ENCODE peak calls at places on chromosomes 11 and 22, in four cellular contexts. E, W, J and G are unnamed samples. For H3K36me3, the result is how much of the 10 kb centered on the place peaks cover.

GRCh38 chr11:35216962-35217667 is 78.1 kb downstream of the CD44 start:
- DNase-seq in W (no peak), E (no peak), J (no peak), G (no peak)

GRCh38 chr11:45665206-45665932 is at the start of gene CHST1:
- DNase-seq in W (no peak), E (peak), J (no peak), G (peak)

GRCh38 chr11:19398772-19399542 is 158.2 kb upstream of the E2F8 start:
- DNase-seq in E (peak), J (no peak), W (peak), G (peak)

GRCh38 chr11:64484308-64485061 is 106.5 kb upstream of the SLC22A12 start:
- DNase-seq in W (no peak), E (no peak), J (no peak), G (no peak)

GRCh38 chr11:64015510-64015909 is 20.2 kb upstream of the FLRT1 start:
- DNase-seq in E (no peak), J (no peak), W (no peak), G (no peak)

GRCh38 chr11:34416746-34417145 is 22.0 kb upstream of the CAT start:
- DNase-seq in J (no peak), E (no peak), W (no peak), G (no peak)

GRCh38 chr11:28798286-28798685 is 690.1 kb downstream of the METTL15 start:
- DNase-seq in E (no peak), J (no peak), W (no peak), G (no peak)

GRCh38 chr22:38462960-38463784 is 4.7 kb upstream of the KDELR3 start:
- DNase-seq in E (no peak), W (no peak), J (no peak), G (peak)

GRCh38 chr11:45580399-45580798 is 85.0 kb downstream of the CHST1 start:
- DNase-seq in E (no peak), J (no peak), W (peak), G (peak)

GRCh38 chr11:15863411-15863810 is 492.9 kb downstream of the SOX6 start:
- DNase-seq in E (no peak), J (no peak), W (no peak), G (no peak)

GRCh38 chr11:115425243-115425642 is 79.0 kb downstream of the CADM1 start:
- DNase-seq in E (no peak), W (no peak), J (no peak), G (no peak)

GRCh38 chr22:36010913-36011312 is 17.7 kb downstream of the RBFOX2 start:
- DNase-seq in J (no peak), E (no peak), W (peak), G (no peak)

GRCh38 chr22:49937758-49938564 is 19.5 kb downstream of the CRELD2 start:
- DNase-seq in W (no peak), E (no peak), J (no peak), G (no peak)

GRCh38 chr11:44191322-44192014 is 96.0 kb downstream of the EXT2 start:
- DNase-seq in E (no peak), J (no peak), W (no peak), G (no peak)
- TF ChIP-seq CTCF in E (no peak), J (no peak), W (no peak), G (no peak)

GRCh38 chr11:119376197-119376847 is 5.2 kb downstream of the USP2 start:
- DNase-seq in W (no peak), J (no peak), E (no peak), G (peak)

GRCh38 chr11:119377961-119378667 is 3.4 kb downstream of the USP2 start:
- DNase-seq in J (no peak), W (no peak), E (peak), G (no peak)

GRCh38 chr11:119375629-119376196 is 5.8 kb downstream of the USP2 start:
- DNase-seq in W (peak), E (peak), J (no peak), G (peak)

GRCh38 chr11:119378851-119379465 is 2.5 kb downstream of the USP2 start:
- DNase-seq in W (no peak), E (no peak), J (no peak), G (no peak)

GRCh38 chr11:119377112-119377901 is 4.2 kb downstream of the USP2 start:
- DNase-seq in J (no peak), W (no peak), E (peak), G (no peak)
- H3K27ac ChIP-seq in J (no peak), W (no peak), E (peak), G (no peak)

GRCh38 chr11:119011476-119011875 is 6.7 kb downstream of the RPS25 start:
- DNase-seq in W (no peak), E (no peak), J (no peak), G (no peak)
- H3K36me3 ChIP-seq in W (under half), E (under half), J (under half), G (under half)

DNA sequence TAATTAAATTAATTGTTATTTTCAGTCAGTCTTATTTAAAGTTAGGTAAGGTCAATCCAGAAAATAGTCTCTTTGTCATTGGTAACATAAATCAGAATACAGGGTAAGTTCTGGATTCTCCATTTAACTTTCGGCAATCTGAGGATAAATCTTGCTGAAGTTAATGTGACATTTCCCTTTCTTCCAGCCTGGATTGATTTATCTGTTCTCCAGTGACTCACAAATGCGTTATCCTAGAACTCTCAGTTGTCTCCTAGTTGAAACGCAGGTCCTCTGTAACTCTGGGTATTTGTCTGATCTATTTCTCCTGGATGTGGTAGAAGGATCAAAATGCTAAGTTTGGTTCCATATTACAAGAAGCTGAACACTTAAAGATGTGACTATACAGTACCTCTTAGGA is 21.0 kb downstream of the OR51E1 start:
- DNase-seq in E (no peak), J (no peak), W (no peak), G (no peak)
- TF ChIP-seq CTCF in E (no peak), J (no peak), W (no peak), G (no peak)

DNA sequence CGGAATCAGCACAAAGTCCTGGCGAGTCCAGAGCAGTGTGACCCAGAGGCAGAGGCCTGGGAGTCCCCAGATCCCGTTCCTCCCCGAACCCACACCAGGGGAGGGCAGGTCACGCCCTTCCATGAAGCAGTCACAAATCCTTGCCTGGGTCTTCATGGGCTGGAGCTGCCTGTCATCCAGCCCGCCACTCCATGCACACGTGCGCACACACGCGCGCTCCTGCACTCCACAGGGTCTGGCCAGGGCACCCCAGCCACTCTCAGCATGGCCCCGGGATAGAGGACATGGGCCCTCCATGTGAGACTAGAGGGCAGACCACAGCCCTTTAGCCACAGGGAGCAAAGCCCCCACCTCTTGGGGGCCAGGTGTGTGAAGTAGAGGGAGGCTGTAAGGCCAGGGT is 5.7 kb upstream of the TNFRSF13C start:
- DNase-seq in W (no peak), E (no peak), J (no peak), G (no peak)
- H3K27ac ChIP-seq in W (no peak), E (no peak), J (no peak), G (no peak)

GRCh38 chr22:31953251-31953650 is 8.9 kb downstream of the YWHAH start:
- DNase-seq in W (no peak), J (no peak), E (no peak), G (no peak)

GRCh38 chr22:31952094-31952401 is 7.7 kb downstream of the YWHAH start:
- DNase-seq in W (no peak), J (no peak), E (no peak), G (no peak)

GRCh38 chr22:31956360-31956759 is 12.0 kb downstream of the YWHAH start:
- DNase-seq in E (no peak), W (no peak), J (no peak), G (no peak)

GRCh38 chr22:31952459-31952858 is 8.1 kb downstream of the YWHAH start:
- DNase-seq in J (no peak), W (peak), E (no peak), G (no peak)

DNA sequence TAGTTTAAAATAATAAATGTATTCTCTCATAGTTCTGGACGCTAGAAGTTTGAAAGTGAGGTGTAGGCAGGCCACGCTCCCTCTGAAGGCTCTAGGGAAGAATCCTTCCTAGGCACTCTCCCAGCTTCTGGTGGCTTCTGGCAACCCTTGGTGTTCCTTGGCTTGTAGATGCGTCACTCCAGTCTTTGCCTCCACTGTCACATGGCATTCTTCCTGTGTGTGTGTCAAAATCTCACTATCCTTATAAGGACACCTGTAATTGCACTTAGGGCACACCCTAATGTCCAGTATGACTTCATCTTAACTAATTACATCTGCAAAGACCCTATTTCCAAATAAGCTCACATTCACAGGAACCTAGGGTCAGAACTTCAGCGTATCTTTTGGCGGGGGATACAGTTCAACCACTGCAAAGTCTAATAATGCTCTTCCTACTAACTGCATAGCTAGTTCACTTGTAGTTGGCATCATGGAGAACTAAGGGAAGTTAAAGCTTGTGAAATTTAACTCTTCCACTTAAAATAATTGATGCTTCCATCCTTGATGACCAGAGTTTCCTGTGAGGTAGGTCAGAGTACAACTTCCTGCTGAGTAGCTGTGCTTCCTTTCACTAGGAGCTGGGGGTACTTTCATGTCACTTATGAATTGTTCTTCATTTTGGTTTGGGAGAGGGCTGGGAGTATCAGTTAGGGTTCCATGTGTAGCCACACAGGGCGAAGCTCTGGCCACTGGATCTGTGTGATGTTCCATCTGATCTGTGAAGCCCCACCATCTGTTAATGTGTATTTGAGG is 10.4 kb downstream of the YWHAH start:
- DNase-seq in E (no peak), J (no peak), W (no peak), G (no peak)
- H3K36me3 ChIP-seq in E (under half), J (under half), W (under half), G (under half)